ENCODE peak calls at places on chromosomes 6 and 20, in six cellular contexts. R, A, K, W, F and Q are unnamed samples.

GRCh38 chr6:75204959-75205775 is 686 bp downstream of the COL12A1 start:
- DNase-seq in R (peak; percentile 88), A (peak; percentile 60), K (peak; percentile 84), W (no peak), F (peak; percentile 79), Q (peak; percentile 70)

GRCh38 chr6:15260099-15260821 is 14.4 kb downstream of the JARID2 start:
- DNase-seq in R (peak; percentile 69), A (no peak), K (peak; percentile 55), W (peak; percentile 79), F (peak; percentile 56), Q (peak; percentile 74)

GRCh38 chr6:110545081-110545872 is 68.9 kb upstream of the SLC22A16 start:
- DNase-seq in R (no peak), A (no peak), K (peak; percentile 30), W (no peak), F (no peak), Q (no peak)

GRCh38 chr6:106591111-106591825 is 38.0 kb downstream of the RTN4IP1 start:
- DNase-seq in R (peak; percentile 80), A (no peak), K (peak; percentile 79), W (peak; percentile 76), F (peak; percentile 81), Q (peak; percentile 88)

GRCh38 chr6:44381739-44382138 is 5.8 kb upstream of the CDC5L start:
- DNase-seq in R (peak; percentile 33), A (no peak), K (peak; percentile 30), W (no peak), F (peak; percentile 31), Q (peak; percentile 24)

GRCh38 chr6:3455490-3456394 is 1.1 kb downstream of the SLC22A23 start:
- DNase-seq in R (no peak), A (peak; percentile 55), K (no peak), W (no peak), F (peak; percentile 14), Q (no peak)

GRCh38 chr6:75430631-75431345 is 62.8 kb downstream of the FILIP1 start:
- DNase-seq in R (peak; percentile 33), A (no peak), K (peak; percentile 75), W (no peak), F (peak; percentile 38), Q (no peak)

GRCh38 chr6:153062516-153062915 is 60.0 kb upstream of the MTRF1L start:
- DNase-seq in R (no peak), A (no peak), K (no peak), W (no peak), F (no peak), Q (no peak)

GRCh38 chr6:5968817-5969726 is 37.7 kb downstream of the NRN1 start:
- DNase-seq in R (no peak), A (no peak), K (no peak), W (no peak), F (no peak), Q (peak; percentile 36)

GRCh38 chr20:63519765-63520593 is 586 bp upstream of the PPDPF start:
- DNase-seq in R (no peak), A (peak; percentile 93), K (no peak), W (no peak), F (peak; percentile 40), Q (no peak)

GRCh38 chr20:1569417-1569861 is 11.9 kb upstream of the SIRPD start:
- DNase-seq in R (peak; percentile 5), A (no peak), K (peak; percentile 22), W (no peak), F (peak; percentile 72), Q (peak; percentile 69)

GRCh38 chr6:129860901-129861665 is at the start of gene TMEM244:
- DNase-seq in R (no peak), A (no peak), K (peak; percentile 41), W (peak; percentile 74), F (peak; percentile 67), Q (peak; percentile 95)

GRCh38 chr20:58309607-58310290 is at the start of gene RAB22A:
- DNase-seq in R (peak; percentile 90), A (peak; percentile 95), K (peak; percentile 86), W (no peak), F (peak; percentile 78), Q (peak; percentile 70)

GRCh38 chr6:154403803-154404202 is 47.2 kb upstream of the IPCEF1 start:
- DNase-seq in R (peak; percentile 75), A (no peak), K (peak; percentile 67), W (peak; percentile 50), F (peak; percentile 49), Q (peak; percentile 77)

GRCh38 chr6:54308677-54309315 is 555 bp downstream of the TINAG start:
- DNase-seq in R (no peak), A (no peak), K (no peak), W (no peak), F (no peak), Q (no peak)

GRCh38 chr20:56944546-56944945 is 315.4 kb downstream of the TFAP2C start:
- DNase-seq in R (no peak), A (no peak), K (no peak), W (peak; percentile 4), F (no peak), Q (no peak)

GRCh38 chr20:46009847-46010246 is 1.1 kb downstream of the MMP9 start:
- DNase-seq in R (no peak), A (peak; percentile 21), K (no peak), W (no peak), F (no peak), Q (no peak)

GRCh38 chr20:63833776-63834544 is 2.9 kb upstream of the ZBTB46 start:
- DNase-seq in R (no peak), A (no peak), K (peak; percentile 82), W (no peak), F (peak; percentile 71), Q (peak; percentile 30)

GRCh38 chr6:43221774-43222101 is 7.5 kb downstream of the DNPH1 start:
- DNase-seq in R (no peak), A (no peak), K (no peak), W (no peak), F (no peak), Q (no peak)

GRCh38 chr6:163414367-163415175 is at the start of gene QKI:
- DNase-seq in R (peak; percentile 86), A (peak; percentile 91), K (peak; percentile 76), W (no peak), F (peak; percentile 73), Q (peak; percentile 69)

GRCh38 chr20:21272279-21272678 is 30.9 kb upstream of the XRN2 start:
- DNase-seq in R (no peak), A (no peak), K (peak; percentile 55), W (no peak), F (peak; percentile 35), Q (peak; percentile 32)

GRCh38 chr6:96990462-96990861 is 65.9 kb downstream of the KLHL32 start:
- DNase-seq in R (no peak), A (no peak), K (no peak), W (no peak), F (no peak), Q (no peak)

GRCh38 chr6:165876568-165876967 is 213.5 kb upstream of the PDE10A start:
- DNase-seq in R (peak; percentile 80), A (no peak), K (peak; percentile 59), W (no peak), F (peak; percentile 55), Q (peak; percentile 45)

GRCh38 chr6:884570-884969 is 191.6 kb upstream of the EXOC2 start:
- DNase-seq in R (no peak), A (no peak), K (no peak), W (no peak), F (no peak), Q (no peak)

GRCh38 chr6:104789770-104790190 is 69.9 kb downstream of the HACE1 start:
- DNase-seq in R (peak; percentile 77), A (no peak), K (peak; percentile 85), W (peak; percentile 45), F (peak; percentile 85), Q (peak; percentile 46)

DNA sequence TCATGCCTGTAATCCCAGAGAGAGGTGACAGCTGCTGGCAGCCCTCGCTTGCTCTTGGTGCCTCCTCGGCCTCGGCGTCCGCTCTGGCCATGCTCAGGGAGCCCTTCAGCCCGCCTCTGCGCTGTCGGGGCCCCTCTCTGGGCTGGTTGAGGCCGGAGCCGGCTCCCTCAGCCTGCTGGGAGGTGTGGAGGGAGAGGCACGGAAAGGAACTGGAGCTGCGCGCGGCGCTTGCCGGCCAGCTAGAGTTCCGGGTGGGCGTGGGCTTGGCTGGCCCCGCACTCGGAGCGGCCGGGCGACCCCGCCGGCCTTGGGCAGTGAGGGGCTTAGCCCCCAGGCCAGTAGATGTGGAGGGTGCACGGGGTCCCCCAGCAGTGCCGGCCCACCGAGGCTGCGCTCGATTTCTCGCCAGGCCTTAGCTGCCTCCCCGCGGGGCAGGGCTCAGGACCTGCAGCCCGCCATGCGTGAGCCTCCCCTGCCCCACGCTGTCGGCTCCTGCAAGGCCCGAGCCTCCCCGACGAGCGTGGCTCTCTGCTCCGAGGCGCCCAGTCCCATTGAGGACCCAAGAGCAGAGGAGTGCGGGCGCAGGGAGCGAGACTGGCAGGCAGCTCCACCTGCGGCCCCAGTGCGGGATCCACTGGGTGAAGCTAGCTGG is 34.6 kb downstream of the C6orf52 start:
- DNase-seq in R (peak; percentile 6), A (peak; percentile 39), K (peak; percentile 14), W (no peak), F (no peak), Q (no peak)
- H3K4me3 ChIP-seq in R (peak overlapping the region; percentile 6), A (peak overlapping the region; percentile 28), K (peak overlapping the region; percentile 50), W (no peak overlapping the region), F (peak overlapping the region; percentile 3), Q (no peak overlapping the region)

DNA sequence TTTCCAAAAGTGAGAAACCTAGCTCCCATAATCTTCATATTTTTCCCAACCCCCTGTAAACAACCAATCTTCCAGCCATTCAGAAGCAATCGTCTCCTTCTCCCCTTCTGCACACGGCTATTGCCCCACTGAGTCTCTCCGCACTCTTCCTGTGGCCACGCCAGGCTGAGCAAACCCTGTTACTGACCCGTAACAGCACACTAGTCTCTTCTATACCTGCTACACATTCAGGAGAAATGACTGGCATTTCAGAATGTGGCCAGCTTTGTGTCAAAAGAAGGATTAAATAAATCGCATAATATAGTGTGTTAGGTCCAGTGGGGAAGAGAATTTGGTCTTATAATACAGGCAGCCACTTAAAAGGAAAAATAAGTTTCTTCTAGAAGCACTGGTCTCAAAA is 41.4 kb downstream of the ECT2L start:
- DNase-seq in R (no peak), A (no peak), K (no peak), W (no peak), F (no peak), Q (no peak)
- TF ChIP-seq CTCF in R (no peak), A (no peak), K (no peak), W (no peak), F (no peak), Q (no peak)

GRCh38 chr6:7532821-7533220 is 8.7 kb upstream of the DSP start:
- DNase-seq in R (no peak), A (peak; percentile 47), K (no peak), W (no peak), F (no peak), Q (no peak)
- H3K4me3 ChIP-seq in R (no peak overlapping the region), A (no peak overlapping the region), K (no peak overlapping the region), W (no peak overlapping the region), F (no peak overlapping the region), Q (no peak overlapping the region)

DNA sequence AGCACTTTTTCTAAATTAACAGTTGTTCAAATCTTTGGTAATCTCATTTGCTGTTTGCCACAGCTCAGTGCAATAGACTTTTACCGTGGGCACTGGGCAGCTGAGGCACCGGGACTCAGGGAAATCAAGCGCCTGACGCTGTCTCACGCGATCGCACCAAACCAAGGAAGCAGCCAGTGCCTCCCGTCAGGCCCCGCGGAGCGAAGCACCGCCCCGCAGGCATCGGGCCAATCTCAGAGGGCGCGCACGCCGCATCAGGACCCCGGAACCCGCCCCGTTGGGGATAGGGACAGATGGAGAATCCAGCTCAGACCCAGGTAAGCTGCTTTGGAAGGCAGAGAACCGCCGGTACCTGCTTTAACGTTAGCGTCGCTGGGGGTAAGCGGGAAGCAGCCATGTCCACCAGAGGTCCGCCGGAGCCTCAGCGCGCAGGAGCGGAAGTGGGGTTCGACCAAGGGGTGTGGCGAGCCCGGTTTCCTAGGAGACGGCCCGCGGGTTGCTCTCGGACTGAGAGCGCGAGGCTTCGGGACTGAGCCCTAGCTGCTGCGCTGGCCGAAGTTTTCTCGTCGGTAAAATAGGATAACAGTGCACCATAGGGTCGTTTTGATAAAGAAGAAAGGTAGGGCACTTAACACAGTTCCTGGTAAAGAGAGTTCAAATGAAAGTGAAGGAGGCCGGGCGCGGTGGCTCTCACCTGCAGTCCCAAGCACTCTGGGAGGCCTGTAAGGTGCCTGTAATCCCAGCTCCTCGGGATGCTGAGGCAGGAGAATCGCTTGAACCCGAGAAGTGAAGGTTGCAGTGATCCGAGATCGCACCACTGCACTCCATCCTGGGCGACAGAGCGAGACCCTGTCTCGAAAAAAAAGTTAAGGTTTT is at the start of gene LYRM2:
- DNase-seq in R (peak; percentile 95), A (peak; percentile 97), K (peak; percentile 95), W (peak; percentile 55), F (peak; percentile 95), Q (peak; percentile 89)
- TF ChIP-seq CTCF in R (no peak), A (peak; percentile 12), K (no peak), W (no peak), F (peak; percentile 15), Q (peak; percentile 3)